ENCODE peak calls at places on chromosome 9, in six cellular contexts. Y, A, Z, S, B and H are unnamed samples.

GRCh38 chr9:84296146-84296843 is 44.3 kb downstream of the SLC28A3 start:
- DNase-seq in Y (no peak), A (no peak), Z (no peak), S (no peak), B (no peak), H (peak)

GRCh38 chr9:79689576-79689975 is 117.8 kb downstream of the TLE4 start:
- DNase-seq in Y (no peak), A (no peak), Z (no peak), S (no peak), B (no peak), H (no peak)

GRCh38 chr9:79240774-79241173 is 331.0 kb upstream of the TLE4 start:
- DNase-seq in Y (no peak), A (no peak), Z (no peak), S (no peak), B (no peak), H (no peak)

GRCh38 chr9:135047026-135047350 is 40.5 kb upstream of the OLFM1 start:
- DNase-seq in Y (no peak), A (no peak), Z (no peak), S (no peak), B (no peak), H (no peak)

GRCh38 chr9:90142580-90142979 is 500.0 kb downstream of the DIRAS2 start:
- DNase-seq in Y (no peak), A (no peak), Z (peak), S (no peak), B (peak), H (peak)

GRCh38 chr9:17081814-17082213 is 53.0 kb upstream of the CNTLN start:
- DNase-seq in Y (no peak), A (no peak), Z (no peak), S (no peak), B (no peak), H (no peak)

GRCh38 chr9:38255599-38255998 is 136.9 kb upstream of the ALDH1B1 start:
- DNase-seq in Y (no peak), A (no peak), Z (no peak), S (no peak), B (no peak), H (no peak)

GRCh38 chr9:121741198-121741918 is 89.9 kb downstream of the DAB2IP start:
- DNase-seq in Y (no peak), A (no peak), Z (no peak), S (no peak), B (no peak), H (no peak)

GRCh38 chr9:127575875-127576778 is 36.0 kb upstream of the STXBP1 start:
- DNase-seq in Y (no peak), A (no peak), Z (no peak), S (no peak), B (no peak), H (no peak)

GRCh38 chr9:124390812-124391658 is 24.2 kb downstream of the PSMB7 start:
- DNase-seq in Y (no peak), A (no peak), Z (no peak), S (no peak), B (no peak), H (no peak)

GRCh38 chr9:126514037-126514821 is 99.5 kb upstream of the LMX1B start:
- DNase-seq in Y (peak), A (no peak), Z (peak), S (peak), B (peak), H (peak)

GRCh38 chr9:87872079-87872624 is 10.5 kb upstream of the SPATA31E1 start:
- DNase-seq in Y (peak), A (no peak), Z (no peak), S (peak), B (no peak), H (no peak)

GRCh38 chr9:97985058-97985861 is 2.1 kb downstream of the ANP32B start:
- DNase-seq in Y (no peak), A (no peak), Z (no peak), S (no peak), B (no peak), H (peak)

GRCh38 chr9:33192493-33193245 is 25.5 kb upstream of the B4GALT1 start:
- DNase-seq in Y (no peak), A (no peak), Z (no peak), S (no peak), B (no peak), H (no peak)

GRCh38 chr9:127733609-127734008 is 1.5 kb downstream of the TOR2A start:
- DNase-seq in Y (no peak), A (no peak), Z (no peak), S (no peak), B (no peak), H (no peak)

GRCh38 chr9:130213898-130214761 is 41.9 kb downstream of the NCS1 start:
- DNase-seq in Y (no peak), A (no peak), Z (no peak), S (no peak), B (no peak), H (no peak)

GRCh38 chr9:108476574-108476973 is 379.2 kb downstream of the ACTL7B start:
- DNase-seq in Y (no peak), A (no peak), Z (no peak), S (no peak), B (no peak), H (no peak)

GRCh38 chr9:126527109-126527825 is 86.5 kb upstream of the LMX1B start:
- DNase-seq in Y (no peak), A (no peak), Z (no peak), S (no peak), B (no peak), H (no peak)

GRCh38 chr9:37635808-37636207 is 14.9 kb upstream of the FRMPD1 start:
- DNase-seq in Y (no peak), A (no peak), Z (no peak), S (no peak), B (no peak), H (no peak)

GRCh38 chr9:95721132-95721531 is 154.4 kb upstream of the ERCC6L2 start:
- DNase-seq in Y (no peak), A (no peak), Z (no peak), S (no peak), B (no peak), H (no peak)

GRCh38 chr9:71096431-71097108 is 24.9 kb downstream of the TRPM3 start:
- DNase-seq in Y (no peak), A (no peak), Z (no peak), S (peak), B (no peak), H (no peak)

GRCh38 chr9:85269811-85270210 is 471.9 kb downstream of the AGTPBP1 start:
- DNase-seq in Y (peak), A (no peak), Z (no peak), S (peak), B (no peak), H (no peak)

GRCh38 chr9:77534376-77535057 is 113.6 kb downstream of the GNA14 start:
- DNase-seq in Y (no peak), A (no peak), Z (peak), S (peak), B (no peak), H (no peak)

GRCh38 chr9:106421772-106422171 is 441.2 kb upstream of the ZNF462 start:
- DNase-seq in Y (no peak), A (no peak), Z (no peak), S (no peak), B (no peak), H (no peak)

GRCh38 chr9:6929428-6929827 is 171.7 kb downstream of the KDM4C start:
- DNase-seq in Y (no peak), A (no peak), Z (no peak), S (no peak), B (no peak), H (no peak)

GRCh38 chr9:16154570-16155078 is 601.8 kb downstream of the CCDC171 start:
- DNase-seq in Y (no peak), A (peak), Z (peak), S (peak), B (peak), H (no peak)

GRCh38 chr9:19870988-19871387 is 82.2 kb upstream of the SLC24A2 start:
- DNase-seq in Y (no peak), A (no peak), Z (no peak), S (no peak), B (no peak), H (no peak)